ENCODE peak calls at places on chromosomes 11 and 22, in eight cellular contexts. One of them, this sample, is unnamed. For H3K4me1, the result is how much of the 10 kb centered on the place peaks cover.

GRCh38 chr11:90531001-90531400 is 308.2 kb upstream of the CHORDC1 start:
- DNase-seq in pancreas: no peak
- DNase-seq in fibroblast of lung: no peak
- DNase-seq in cardiac muscle cell: no peak
- DNase-seq in BE2C: no peak
- DNase-seq in K562: no peak
- DNase-seq in left ventricle myocardium inferior: no peak
- DNase-seq in tibial nerve: no peak
- DNase-seq in this sample: no peak

GRCh38 chr22:45336971-45337431 is 27.3 kb downstream of the FAM118A start:
- DNase-seq in BE2C: no peak
- DNase-seq in pancreas: peak
- DNase-seq in fibroblast of lung: peak
- DNase-seq in tibial nerve: peak
- DNase-seq in left ventricle myocardium inferior: peak
- DNase-seq in K562: no peak
- DNase-seq in cardiac muscle cell: peak
- DNase-seq in this sample: peak

GRCh38 chr11:8019671-8020597 is 32.8 kb downstream of the EIF3F start:
- DNase-seq in fibroblast of lung: no peak
- DNase-seq in K562: no peak
- DNase-seq in cardiac muscle cell: peak
- DNase-seq in tibial nerve: no peak
- DNase-seq in left ventricle myocardium inferior: no peak
- DNase-seq in BE2C: peak
- DNase-seq in pancreas: no peak
- DNase-seq in this sample: no peak

GRCh38 chr11:27174672-27175210 is 134.1 kb downstream of the BBOX1 start:
- DNase-seq in fibroblast of lung: no peak
- DNase-seq in left ventricle myocardium inferior: no peak
- DNase-seq in tibial nerve: no peak
- DNase-seq in pancreas: no peak
- DNase-seq in cardiac muscle cell: no peak
- DNase-seq in K562: no peak
- DNase-seq in BE2C: no peak
- DNase-seq in this sample: no peak

GRCh38 chr11:8963569-8964323 is 496 bp downstream of the TMEM9B start:
- DNase-seq in fibroblast of lung: no peak
- DNase-seq in left ventricle myocardium inferior: peak
- DNase-seq in pancreas: peak
- DNase-seq in K562: peak
- DNase-seq in cardiac muscle cell: no peak
- DNase-seq in BE2C: peak
- DNase-seq in tibial nerve: peak
- DNase-seq in this sample: peak

GRCh38 chr22:35995772-35996171 is 32.9 kb downstream of the RBFOX2 start:
- DNase-seq in fibroblast of lung: peak
- DNase-seq in cardiac muscle cell: peak
- DNase-seq in BE2C: peak
- DNase-seq in K562: peak
- DNase-seq in tibial nerve: peak
- DNase-seq in pancreas: no peak
- DNase-seq in left ventricle myocardium inferior: peak
- DNase-seq in this sample: no peak

GRCh38 chr11:101509911-101510310 is 73.9 kb downstream of the TRPC6 start:
- DNase-seq in tibial nerve: no peak
- DNase-seq in pancreas: no peak
- DNase-seq in BE2C: no peak
- DNase-seq in cardiac muscle cell: no peak
- DNase-seq in left ventricle myocardium inferior: no peak
- DNase-seq in fibroblast of lung: no peak
- DNase-seq in K562: no peak
- DNase-seq in this sample: no peak

GRCh38 chr11:61384271-61385242 is 7.8 kb upstream of the TMEM216 start:
- DNase-seq in cardiac muscle cell: peak
- DNase-seq in pancreas: no peak
- DNase-seq in BE2C: peak
- DNase-seq in tibial nerve: no peak
- DNase-seq in K562: peak
- DNase-seq in fibroblast of lung: peak
- DNase-seq in left ventricle myocardium inferior: no peak
- DNase-seq in this sample: no peak

GRCh38 chr11:72856551-72857342 is 42.5 kb downstream of the ATG16L2 start:
- DNase-seq in tibial nerve: no peak
- DNase-seq in pancreas: no peak
- DNase-seq in fibroblast of lung: peak
- DNase-seq in cardiac muscle cell: peak
- DNase-seq in BE2C: no peak
- DNase-seq in K562: no peak
- DNase-seq in left ventricle myocardium inferior: no peak
- DNase-seq in this sample: no peak

GRCh38 chr22:22043296-22044078 is 60.9 kb upstream of the TOP3B start:
- DNase-seq in pancreas: no peak
- DNase-seq in K562: peak
- DNase-seq in BE2C: no peak
- DNase-seq in left ventricle myocardium inferior: no peak
- DNase-seq in tibial nerve: no peak
- DNase-seq in fibroblast of lung: no peak
- DNase-seq in cardiac muscle cell: no peak
- DNase-seq in this sample: no peak

GRCh38 chr11:122505304-122506006 is 150.1 kb upstream of the UBASH3B start:
- DNase-seq in pancreas: peak
- DNase-seq in K562: peak
- DNase-seq in fibroblast of lung: peak
- DNase-seq in left ventricle myocardium inferior: peak
- DNase-seq in cardiac muscle cell: peak
- DNase-seq in tibial nerve: peak
- DNase-seq in BE2C: peak
- DNase-seq in this sample: peak

GRCh38 chr11:8610532-8611116 is 16.6 kb upstream of the STK33 start:
- DNase-seq in cardiac muscle cell: no peak
- DNase-seq in fibroblast of lung: peak
- DNase-seq in tibial nerve: no peak
- DNase-seq in BE2C: peak
- DNase-seq in pancreas: no peak
- DNase-seq in left ventricle myocardium inferior: no peak
- DNase-seq in K562: no peak
- DNase-seq in this sample: no peak

GRCh38 chr11:20162824-20163777 is 2.8 kb upstream of the DBX1 start:
- DNase-seq in pancreas: no peak
- DNase-seq in tibial nerve: no peak
- DNase-seq in BE2C: peak
- DNase-seq in K562: peak
- DNase-seq in cardiac muscle cell: peak
- DNase-seq in left ventricle myocardium inferior: no peak
- DNase-seq in fibroblast of lung: peak
- DNase-seq in this sample: no peak

GRCh38 chr11:77155556-77156130 is 27.6 kb downstream of the MYO7A start:
- DNase-seq in BE2C: no peak
- DNase-seq in cardiac muscle cell: no peak
- DNase-seq in tibial nerve: no peak
- DNase-seq in pancreas: no peak
- DNase-seq in K562: no peak
- DNase-seq in fibroblast of lung: no peak
- DNase-seq in left ventricle myocardium inferior: no peak
- DNase-seq in this sample: no peak
- H3K4me1 ChIP-seq in BE2C: under half
- H3K4me1 ChIP-seq in cardiac muscle cell: under half
- H3K4me1 ChIP-seq in tibial nerve: under half
- H3K4me1 ChIP-seq in pancreas: under half
- H3K4me1 ChIP-seq in K562: under half
- H3K4me1 ChIP-seq in fibroblast of lung: under half
- H3K4me1 ChIP-seq in left ventricle myocardium inferior: under half
- H3K4me1 ChIP-seq in this sample: under half

DNA sequence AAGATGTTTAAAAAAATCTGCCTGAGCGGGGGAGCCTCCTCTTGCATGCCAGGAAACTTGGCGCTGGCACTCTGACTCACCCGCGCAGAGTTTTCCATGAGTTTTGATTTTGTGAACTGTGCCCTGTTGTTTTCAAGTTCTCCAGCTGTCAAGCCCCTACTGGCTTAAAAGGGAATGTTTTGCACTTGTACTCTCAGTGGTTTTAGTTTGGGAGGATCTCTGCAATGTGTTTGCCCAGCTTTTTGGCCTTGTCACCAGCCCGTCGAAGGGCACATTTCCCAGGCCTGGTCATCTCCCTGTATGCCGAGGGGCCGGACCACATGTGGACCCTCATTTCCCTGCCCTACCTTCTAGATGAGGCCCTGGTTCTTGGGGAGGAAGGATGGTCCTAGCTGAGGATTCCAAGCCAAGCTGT is 12.2 kb downstream of the MRGPRF start:
- DNase-seq in fibroblast of lung: peak
- DNase-seq in tibial nerve: peak
- DNase-seq in left ventricle myocardium inferior: no peak
- DNase-seq in pancreas: no peak
- DNase-seq in cardiac muscle cell: peak
- DNase-seq in K562: no peak
- DNase-seq in BE2C: no peak
- DNase-seq in this sample: no peak
- TF ChIP-seq CTCF in fibroblast of lung: peak
- TF ChIP-seq CTCF in tibial nerve: peak
- TF ChIP-seq CTCF in left ventricle myocardium inferior: peak
- TF ChIP-seq CTCF in pancreas: no peak
- TF ChIP-seq CTCF in cardiac muscle cell: peak
- TF ChIP-seq CTCF in K562: peak
- TF ChIP-seq CTCF in BE2C: peak
- TF ChIP-seq CTCF in this sample: no peak

GRCh38 chr11:128498846-128499245 is 88.5 kb downstream of the ETS1 start:
- DNase-seq in pancreas: no peak
- DNase-seq in tibial nerve: no peak
- DNase-seq in cardiac muscle cell: no peak
- DNase-seq in left ventricle myocardium inferior: no peak
- DNase-seq in fibroblast of lung: no peak
- DNase-seq in K562: no peak
- DNase-seq in BE2C: no peak
- DNase-seq in this sample: no peak

GRCh38 chr11:128494418-128495332 is 92.7 kb downstream of the ETS1 start:
- DNase-seq in tibial nerve: no peak
- DNase-seq in fibroblast of lung: no peak
- DNase-seq in cardiac muscle cell: no peak
- DNase-seq in BE2C: no peak
- DNase-seq in left ventricle myocardium inferior: no peak
- DNase-seq in K562: no peak
- DNase-seq in pancreas: no peak
- DNase-seq in this sample: no peak

GRCh38 chr11:128496249-128496648 is 91.1 kb downstream of the ETS1 start:
- DNase-seq in fibroblast of lung: no peak
- DNase-seq in pancreas: no peak
- DNase-seq in left ventricle myocardium inferior: no peak
- DNase-seq in K562: no peak
- DNase-seq in BE2C: no peak
- DNase-seq in cardiac muscle cell: no peak
- DNase-seq in tibial nerve: no peak
- DNase-seq in this sample: no peak

GRCh38 chr11:128497057-128497957 is 90.1 kb downstream of the ETS1 start:
- DNase-seq in left ventricle myocardium inferior: no peak
- DNase-seq in fibroblast of lung: peak
- DNase-seq in cardiac muscle cell: peak
- DNase-seq in BE2C: no peak
- DNase-seq in tibial nerve: peak
- DNase-seq in K562: no peak
- DNase-seq in pancreas: peak
- DNase-seq in this sample: no peak

DNA sequence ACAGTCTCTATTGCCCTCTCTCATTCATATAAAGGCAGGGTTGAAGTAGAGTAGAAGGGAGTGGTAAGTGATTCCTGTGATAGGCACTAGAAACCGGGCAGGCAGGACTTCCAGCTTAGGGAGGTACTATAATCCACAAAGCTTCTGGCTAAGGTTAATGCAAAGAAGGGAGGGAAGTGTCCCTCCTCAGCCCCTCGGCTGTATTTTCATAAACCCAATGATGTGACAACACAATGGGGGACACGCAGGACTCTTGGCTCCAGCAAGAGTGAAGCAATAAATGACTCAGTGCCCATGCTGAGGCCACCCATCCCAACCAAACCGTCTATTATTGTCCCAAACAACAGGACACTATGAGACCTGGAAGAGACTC is 90.7 kb downstream of the ETS1 start:
- DNase-seq in fibroblast of lung: no peak
- DNase-seq in tibial nerve: no peak
- DNase-seq in left ventricle myocardium inferior: no peak
- DNase-seq in pancreas: no peak
- DNase-seq in K562: no peak
- DNase-seq in BE2C: no peak
- DNase-seq in cardiac muscle cell: no peak
- DNase-seq in this sample: no peak
- H3K4me1 ChIP-seq in fibroblast of lung: half or more
- H3K4me1 ChIP-seq in tibial nerve: under half
- H3K4me1 ChIP-seq in left ventricle myocardium inferior: half or more
- H3K4me1 ChIP-seq in pancreas: under half
- H3K4me1 ChIP-seq in K562: under half
- H3K4me1 ChIP-seq in BE2C: under half
- H3K4me1 ChIP-seq in cardiac muscle cell: under half
- H3K4me1 ChIP-seq in this sample: half or more

GRCh38 chr22:33867118-33867863 is 53.0 kb downstream of the LARGE1 start:
- DNase-seq in BE2C: no peak
- DNase-seq in K562: no peak
- DNase-seq in pancreas: no peak
- DNase-seq in left ventricle myocardium inferior: no peak
- DNase-seq in cardiac muscle cell: no peak
- DNase-seq in fibroblast of lung: peak
- DNase-seq in tibial nerve: no peak
- DNase-seq in this sample: no peak

GRCh38 chr22:33864723-33865130 is 55.5 kb downstream of the LARGE1 start:
- DNase-seq in fibroblast of lung: peak
- DNase-seq in cardiac muscle cell: peak
- DNase-seq in pancreas: no peak
- DNase-seq in K562: no peak
- DNase-seq in BE2C: no peak
- DNase-seq in left ventricle myocardium inferior: peak
- DNase-seq in tibial nerve: no peak
- DNase-seq in this sample: no peak

GRCh38 chr22:33865996-33866395 is 54.3 kb downstream of the LARGE1 start:
- DNase-seq in tibial nerve: no peak
- DNase-seq in BE2C: no peak
- DNase-seq in K562: no peak
- DNase-seq in fibroblast of lung: no peak
- DNase-seq in cardiac muscle cell: no peak
- DNase-seq in left ventricle myocardium inferior: no peak
- DNase-seq in pancreas: no peak
- DNase-seq in this sample: no peak

GRCh38 chr22:33866521-33866920 is 53.8 kb downstream of the LARGE1 start:
- DNase-seq in K562: no peak
- DNase-seq in BE2C: no peak
- DNase-seq in fibroblast of lung: no peak
- DNase-seq in tibial nerve: no peak
- DNase-seq in cardiac muscle cell: no peak
- DNase-seq in pancreas: no peak
- DNase-seq in left ventricle myocardium inferior: no peak
- DNase-seq in this sample: no peak

DNA sequence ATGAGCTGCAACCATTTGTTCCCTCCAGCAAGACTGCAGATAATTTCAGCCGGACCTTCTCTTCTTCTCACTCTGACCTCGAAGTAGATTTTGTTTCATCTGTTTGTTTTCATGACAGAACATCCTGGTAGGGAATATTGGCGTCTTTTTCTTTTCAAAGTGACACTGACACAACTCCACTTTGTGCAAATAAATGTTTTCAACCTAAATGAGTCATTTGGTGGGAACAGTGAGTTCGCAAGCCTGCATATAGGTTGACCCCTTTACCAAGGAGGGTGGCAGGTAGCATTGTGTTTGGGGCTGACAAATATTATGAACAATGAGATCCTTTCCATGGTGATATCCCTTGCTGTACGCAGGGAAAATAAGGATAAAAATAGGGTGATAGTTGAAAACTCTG is 55.0 kb downstream of the LARGE1 start:
- DNase-seq in left ventricle myocardium inferior: no peak
- DNase-seq in fibroblast of lung: no peak
- DNase-seq in BE2C: no peak
- DNase-seq in pancreas: no peak
- DNase-seq in tibial nerve: no peak
- DNase-seq in K562: no peak
- DNase-seq in cardiac muscle cell: no peak
- DNase-seq in this sample: no peak
- TF ChIP-seq CTCF in left ventricle myocardium inferior: no peak
- TF ChIP-seq CTCF in fibroblast of lung: no peak
- TF ChIP-seq CTCF in BE2C: no peak
- TF ChIP-seq CTCF in pancreas: no peak
- TF ChIP-seq CTCF in tibial nerve: no peak
- TF ChIP-seq CTCF in K562: no peak
- TF ChIP-seq CTCF in cardiac muscle cell: no peak
- TF ChIP-seq CTCF in this sample: no peak